ENCODE peak calls at places on chromosomes 6 and 20, in ten cellular contexts. O, Y, D, F, E, Q, V, N, M and A are unnamed samples.

GRCh38 chr6:116536216-116536621 is 9.3 kb downstream of the TRAPPC3L start:
- DNase-seq in O (peak; percentile 63), Y (peak; percentile 14), D (peak; percentile 79), F (peak; percentile 90), E (peak; percentile 73), Q (peak; percentile 89), V (peak; percentile 72), N (no peak), M (peak; percentile 64), A (peak; percentile 75)

GRCh38 chr6:390914-391558 is 516 bp upstream of the IRF4 start:
- DNase-seq in O (peak; percentile 6), Y (no peak), D (peak; percentile 42), F (peak; percentile 77), E (no peak), Q (no peak), V (peak; percentile 72), N (no peak), M (no peak), A (no peak)

GRCh38 chr20:35600176-35600995 is 15.2 kb upstream of the SPAG4 start:
- DNase-seq in O (no peak), Y (no peak), D (no peak), F (peak; percentile 65), E (no peak), Q (no peak), V (no peak), N (no peak), M (no peak), A (no peak)

GRCh38 chr20:43789593-43789992 is 62.8 kb upstream of the GTSF1L start:
- DNase-seq in O (no peak), Y (no peak), D (no peak), F (no peak), E (no peak), Q (no peak), V (peak; percentile 7), N (no peak), M (no peak), A (no peak)

GRCh38 chr6:137870744-137871247 is 3.7 kb downstream of the TNFAIP3 start:
- DNase-seq in O (no peak), Y (no peak), D (no peak), F (peak; percentile 28), E (peak; percentile 52), Q (peak; percentile 74), V (peak; percentile 72), N (no peak), M (no peak), A (no peak)

GRCh38 chr20:20743511-20744169 is 31.2 kb upstream of the RALGAPA2 start:
- DNase-seq in O (peak; percentile 5), Y (no peak), D (no peak), F (peak; percentile 71), E (peak; percentile 57), Q (no peak), V (no peak), N (no peak), M (no peak), A (no peak)

GRCh38 chr20:16580127-16580526 is 6.9 kb upstream of the KIF16B start:
- DNase-seq in O (peak; percentile 71), Y (peak; percentile 25), D (peak; percentile 90), F (no peak), E (no peak), Q (peak; percentile 76), V (no peak), N (no peak), M (no peak), A (peak; percentile 93)

GRCh38 chr6:10146723-10147451 is 268.0 kb downstream of the TFAP2A start:
- DNase-seq in O (peak; percentile 14), Y (peak; percentile 20), D (peak; percentile 67), F (peak; percentile 84), E (peak; percentile 44), Q (peak; percentile 46), V (peak; percentile 57), N (peak; percentile 8), M (peak; percentile 40), A (peak; percentile 49)

GRCh38 chr6:1606533-1607235 is 3.0 kb upstream of the FOXC1 start:
- DNase-seq in O (no peak), Y (peak; percentile 27), D (no peak), F (peak; percentile 92), E (no peak), Q (no peak), V (no peak), N (no peak), M (no peak), A (no peak)

GRCh38 chr6:42523158-42523814 is 40.5 kb upstream of the UBR2 start:
- DNase-seq in O (peak; percentile 67), Y (no peak), D (peak; percentile 51), F (no peak), E (no peak), Q (no peak), V (no peak), N (no peak), M (no peak), A (no peak)

GRCh38 chr20:5908981-5909380 is 41.4 kb downstream of the TRMT6 start:
- DNase-seq in O (peak; percentile 41), Y (no peak), D (no peak), F (no peak), E (no peak), Q (no peak), V (no peak), N (no peak), M (no peak), A (no peak)

GRCh38 chr6:36216559-36216958 is 20.0 kb downstream of the BRPF3 start:
- DNase-seq in O (peak; percentile 42), Y (no peak), D (peak; percentile 45), F (no peak), E (no peak), Q (peak; percentile 21), V (no peak), N (no peak), M (no peak), A (peak; percentile 48)

GRCh38 chr6:164102701-164103100 is 688.2 kb downstream of the QKI start:
- DNase-seq in O (no peak), Y (no peak), D (no peak), F (no peak), E (no peak), Q (no peak), V (no peak), N (no peak), M (no peak), A (no peak)

GRCh38 chr6:43584892-43585570 is 9.0 kb downstream of the POLH start:
- DNase-seq in O (peak; percentile 59), Y (no peak), D (peak; percentile 70), F (no peak), E (no peak), Q (no peak), V (no peak), N (no peak), M (no peak), A (no peak)

GRCh38 chr20:53149184-53149651 is 177.1 kb downstream of the TSHZ2 start:
- DNase-seq in O (peak; percentile 54), Y (no peak), D (no peak), F (no peak), E (no peak), Q (no peak), V (no peak), N (no peak), M (no peak), A (no peak)

DNA sequence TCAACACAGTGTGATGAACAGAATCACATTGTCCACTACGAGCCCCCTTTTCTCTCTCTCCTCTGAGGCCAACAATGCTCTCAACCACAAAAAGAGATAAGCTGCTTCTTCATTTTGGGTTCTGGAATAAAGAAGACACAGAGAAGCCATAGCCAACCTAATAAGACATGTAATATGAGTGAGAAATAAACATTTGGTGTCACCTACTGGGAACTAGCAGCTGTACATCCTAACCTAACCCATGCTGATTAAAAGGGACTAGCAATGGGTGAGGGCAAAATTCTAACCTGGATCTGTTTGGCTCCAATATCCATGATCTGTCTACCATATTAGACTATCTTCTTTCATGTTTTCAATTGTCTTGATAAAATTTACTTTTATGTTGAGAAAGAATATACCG is 369.1 kb upstream of the MARCKS start:
- DNase-seq in O (no peak), Y (no peak), D (no peak), F (no peak), E (no peak), Q (no peak), V (no peak), N (no peak), M (no peak), A (no peak)
- TF ChIP-seq EZH2 in O (no peak), Y (no peak), D (no peak), F (no peak), E (no peak), Q (no peak), V (no peak), N (no peak), M (no peak), A (no peak)

GRCh38 chr6:4459032-4459431 is 317.2 kb upstream of the CDYL start:
- DNase-seq in O (peak; percentile 91), Y (peak; percentile 43), D (peak; percentile 82), F (no peak), E (peak; percentile 35), Q (peak; percentile 72), V (no peak), N (no peak), M (no peak), A (peak; percentile 66)

GRCh38 chr6:4459981-4460380 is 316.2 kb upstream of the CDYL start:
- DNase-seq in O (no peak), Y (no peak), D (no peak), F (peak; percentile 6), E (no peak), Q (no peak), V (no peak), N (no peak), M (no peak), A (no peak)

GRCh38 chr6:4464638-4465037 is 311.6 kb upstream of the CDYL start:
- DNase-seq in O (no peak), Y (no peak), D (no peak), F (no peak), E (no peak), Q (no peak), V (no peak), N (no peak), M (no peak), A (no peak)

GRCh38 chr6:4466260-4466659 is 309.9 kb upstream of the CDYL start:
- DNase-seq in O (peak; percentile 53), Y (no peak), D (no peak), F (no peak), E (no peak), Q (no peak), V (no peak), N (no peak), M (no peak), A (peak; percentile 82)

GRCh38 chr6:4460595-4461475 is 315.4 kb upstream of the CDYL start:
- DNase-seq in O (peak; percentile 58), Y (no peak), D (peak; percentile 72), F (no peak), E (no peak), Q (no peak), V (no peak), N (no peak), M (no peak), A (no peak)
- TF ChIP-seq EZH2 in O (no peak), Y (no peak), D (no peak), F (no peak), E (no peak), Q (no peak), V (no peak), N (no peak), M (no peak), A (no peak)

GRCh38 chr6:7723041-7723447 is 2.9 kb upstream of the BMP6 start:
- DNase-seq in O (peak; percentile 76), Y (peak; percentile 72), D (peak; percentile 85), F (peak; percentile 92), E (peak; percentile 79), Q (peak; percentile 58), V (peak; percentile 75), N (no peak), M (peak; percentile 85), A (peak; percentile 88)
- TF ChIP-seq EZH2 in O (no peak), Y (no peak), D (no peak), F (no peak), E (no peak), Q (no peak), V (no peak), N (no peak), M (no peak), A (no peak)

GRCh38 chr6:157323924-157324276 is 581 bp upstream of the TMEM242 start:
- DNase-seq in O (peak; percentile 88), Y (peak; percentile 70), D (peak; percentile 92), F (peak; percentile 91), E (peak; percentile 81), Q (peak; percentile 80), V (peak; percentile 50), N (no peak), M (peak; percentile 45), A (peak; percentile 73)
- TF ChIP-seq EZH2 in O (no peak), Y (no peak), D (no peak), F (no peak), E (no peak), Q (no peak), V (no peak), N (no peak), M (no peak), A (no peak)